ENCODE peak calls at places on chromosomes 16 and 17, in seven cellular contexts. F is adrenal gland, J is A549, G is HCT116, O is endothelial cell of umbilical vein, Y is body of pancreas, P is prostate gland. V is an unnamed sample. For H3K4me1, the result is how much of the 10 kb centered on the place peaks cover.

GRCh38 chr16:70381604-70382342 is 35.1 kb downstream of the DDX19A start:
- DNase-seq in F (no peak), J (no peak), G (no peak), O (no peak), Y (no peak), P (no peak), V (no peak)

GRCh38 chr17:52383493-52384100 is 225.1 kb upstream of the CA10 start:
- DNase-seq in F (peak), J (peak), G (peak), O (peak), Y (peak), P (peak), V (peak)

GRCh38 chr16:4021070-4021779 is 95.0 kb downstream of the ADCY9 start:
- DNase-seq in F (no peak), J (peak), G (no peak), O (no peak), Y (peak), P (peak), V (peak)

GRCh38 chr17:40529991-40530390 is 28.6 kb upstream of the TNS4 start:
- DNase-seq in F (no peak), J (no peak), G (no peak), O (no peak), Y (no peak), P (no peak), V (peak)

GRCh38 chr17:3916013-3916696 is at the start of gene P2RX1:
- DNase-seq in F (no peak), J (no peak), G (no peak), O (no peak), Y (no peak), P (no peak), V (no peak)

GRCh38 chr17:81170727-81171494 is 4.9 kb upstream of the AATK start:
- DNase-seq in F (no peak), J (no peak), G (no peak), O (no peak), Y (no peak), P (no peak), V (no peak)

GRCh38 chr17:31787857-31788570 is 71.0 kb downstream of the COPRS start:
- DNase-seq in F (no peak), J (peak), G (peak), O (no peak), Y (no peak), P (peak), V (no peak)

GRCh38 chr16:85202631-85203461 is 90.6 kb upstream of the CIBAR2 start:
- DNase-seq in F (peak), J (no peak), G (no peak), O (no peak), Y (peak), P (no peak), V (peak)

GRCh38 chr17:80455328-80455710 is 21.1 kb downstream of the NPTX1 start:
- DNase-seq in F (peak), J (no peak), G (peak), O (no peak), Y (no peak), P (no peak), V (peak)

GRCh38 chr16:66701061-66701460 is 4.5 kb upstream of the CMTM4 start:
- DNase-seq in F (no peak), J (no peak), G (no peak), O (peak), Y (no peak), P (no peak), V (no peak)

GRCh38 chr16:60419859-60420258 is 1616.4 kb downstream of the CDH8 start:
- DNase-seq in F (no peak), J (peak), G (no peak), O (no peak), Y (no peak), P (no peak), V (no peak)

GRCh38 chr16:21250072-21250923 is 16.8 kb downstream of the ANKS4B start:
- DNase-seq in F (no peak), J (no peak), G (no peak), O (no peak), Y (no peak), P (no peak), V (no peak)

GRCh38 chr16:11637320-11637719 is 30.9 kb upstream of the SNN start:
- DNase-seq in F (no peak), J (no peak), G (no peak), O (no peak), Y (no peak), P (no peak), V (no peak)

GRCh38 chr17:56779898-56780777 is 53.6 kb downstream of the C17orf67 start:
- DNase-seq in F (peak), J (peak), G (peak), O (peak), Y (peak), P (peak), V (peak)

GRCh38 chr17:66724581-66725341 is 110.2 kb upstream of the CACNG5 start:
- DNase-seq in F (peak), J (peak), G (no peak), O (peak), Y (peak), P (peak), V (no peak)

GRCh38 chr17:69350911-69351310 is 24.0 kb upstream of the ABCA5 start:
- DNase-seq in F (no peak), J (no peak), G (no peak), O (no peak), Y (no peak), P (no peak), V (no peak)

GRCh38 chr17:82107341-82107860 is 9.4 kb upstream of the FASN start:
- DNase-seq in F (no peak), J (peak), G (no peak), O (no peak), Y (peak), P (no peak), V (no peak)

GRCh38 chr17:31413871-31414589 is 22.6 kb downstream of the RAB11FIP4 start:
- DNase-seq in F (peak), J (no peak), G (no peak), O (no peak), Y (no peak), P (no peak), V (no peak)

GRCh38 chr16:31400191-31400590 is 7.1 kb downstream of the ITGAD start:
- DNase-seq in F (no peak), J (no peak), G (no peak), O (no peak), Y (no peak), P (no peak), V (no peak)

GRCh38 chr16:30535106-30535776 is 583 bp upstream of the ZNF747 start:
- DNase-seq in F (no peak), J (no peak), G (no peak), O (no peak), Y (no peak), P (no peak), V (no peak)

GRCh38 chr16:19697756-19698318 is 20.2 kb downstream of the KNOP1 start:
- DNase-seq in F (peak), J (peak), G (no peak), O (no peak), Y (peak), P (no peak), V (no peak)

GRCh38 chr17:39769974-39770587 is 32.3 kb downstream of the GRB7 start:
- DNase-seq in F (no peak), J (no peak), G (peak), O (no peak), Y (no peak), P (peak), V (no peak)

GRCh38 chr16:66705790-66706505 is 9.4 kb upstream of the CMTM4 start:
- DNase-seq in F (peak), J (no peak), G (no peak), O (peak), Y (peak), P (peak), V (no peak)

GRCh38 chr16:24728891-24729242 is 584 bp upstream of the TNRC6A start:
- DNase-seq in F (no peak), J (no peak), G (no peak), O (no peak), Y (no peak), P (no peak), V (no peak)

GRCh38 chr16:68367034-68367433 is 56.2 kb downstream of the PRMT7 start:
- DNase-seq in F (peak), J (peak), G (peak), O (peak), Y (peak), P (no peak), V (no peak)

GRCh38 chr17:39716073-39716818 is 14.1 kb downstream of the MIEN1 start:
- DNase-seq in F (no peak), J (no peak), G (no peak), O (no peak), Y (no peak), P (no peak), V (no peak)

GRCh38 chr17:44820631-44821196 is 9.4 kb downstream of the GJC1 start:
- DNase-seq in F (no peak), J (peak), G (peak), O (peak), Y (no peak), P (no peak), V (no peak)

GRCh38 chr17:2174471-2175293 is 119.8 kb downstream of the HIC1 start:
- DNase-seq in F (peak), J (peak), G (no peak), O (peak), Y (peak), P (peak), V (no peak)

GRCh38 chr17:42612013-42612412 is 2.5 kb downstream of the TUBG1 start:
- DNase-seq in F (no peak), J (no peak), G (no peak), O (no peak), Y (no peak), P (no peak), V (no peak)

GRCh38 chr16:2756288-2757015 is 4.0 kb downstream of the SRRM2 start:
- DNase-seq in F (no peak), J (no peak), G (no peak), O (no peak), Y (no peak), P (no peak), V (no peak)

GRCh38 chr17:73625006-73625405 is 19.2 kb downstream of the SDK2 start:
- DNase-seq in F (no peak), J (no peak), G (no peak), O (no peak), Y (no peak), P (peak), V (peak)
- TF ChIP-seq POLR2A in F (no peak), J (no peak), G (no peak), O (no peak), Y (no peak), P (no peak), V (no peak)

GRCh38 chr17:74647871-74648672 is 24.5 kb upstream of the CD300E start:
- DNase-seq in F (no peak), J (no peak), G (no peak), O (no peak), Y (no peak), P (no peak), V (no peak)

GRCh38 chr17:74644419-74644818 is 20.9 kb upstream of the CD300E start:
- DNase-seq in F (no peak), J (no peak), G (no peak), O (no peak), Y (no peak), P (no peak), V (no peak)

GRCh38 chr17:74645010-74645409 is 21.5 kb upstream of the CD300E start:
- DNase-seq in F (no peak), J (no peak), G (no peak), O (no peak), Y (no peak), P (no peak), V (no peak)

GRCh38 chr17:74643826-74644225 is 20.3 kb upstream of the CD300E start:
- DNase-seq in F (no peak), J (no peak), G (no peak), O (no peak), Y (no peak), P (no peak), V (no peak)

GRCh38 chr17:74646231-74646630 is 22.7 kb upstream of the CD300E start:
- DNase-seq in F (no peak), J (peak), G (peak), O (no peak), Y (no peak), P (no peak), V (no peak)
- TF ChIP-seq CTCF in F (no peak), J (peak), G (peak), O (no peak), Y (no peak), P (no peak), V (no peak)

GRCh38 chr17:54971147-54971546 is 2.6 kb downstream of the STXBP4 start:
- DNase-seq in F (no peak), J (no peak), G (no peak), O (no peak), Y (no peak), P (no peak), V (no peak)

GRCh38 chr17:54967621-54968258 is 714 bp downstream of the COX11 start:
- DNase-seq in F (no peak), J (peak), G (peak), O (no peak), Y (peak), P (no peak), V (no peak)

GRCh38 chr17:54968954-54969400 is 412 bp downstream of the STXBP4 start:
- DNase-seq in F (no peak), J (no peak), G (no peak), O (no peak), Y (peak), P (peak), V (no peak)

GRCh38 chr17:54969658-54970572 is 1.4 kb downstream of the STXBP4 start:
- DNase-seq in F (no peak), J (no peak), G (no peak), O (peak), Y (no peak), P (no peak), V (no peak)

GRCh38 chr17:54968259-54968953 is at the start of the genes COX11 and STXBP4:
- DNase-seq in F (peak), J (peak), G (peak), O (peak), Y (peak), P (peak), V (peak)
- H3K4me1 ChIP-seq in F (under half), J (under half), G (under half), O (under half), Y (under half), P (under half), V (under half)

DNA sequence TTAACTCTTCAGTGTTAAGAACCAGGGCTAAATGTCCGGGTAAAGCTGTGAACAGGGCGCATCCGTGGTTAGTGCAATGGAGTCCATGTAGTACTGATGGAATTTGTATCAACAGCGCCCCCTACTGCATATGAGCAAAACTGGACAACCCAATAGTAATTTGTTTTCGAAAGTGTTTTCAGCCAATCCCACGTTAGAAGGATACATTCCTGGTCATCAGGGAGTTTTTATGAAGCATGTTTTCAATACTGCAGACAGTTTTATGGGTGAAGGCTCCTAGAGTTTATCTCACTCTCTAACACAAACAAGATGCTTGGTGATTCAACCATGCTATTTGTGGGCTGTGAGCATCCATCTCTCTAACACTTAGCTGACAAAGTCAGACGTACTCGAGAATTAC is 46.6 kb upstream of the HNF1B start:
- DNase-seq in F (no peak), J (peak), G (no peak), O (peak), Y (peak), P (no peak), V (no peak)
- TF ChIP-seq POLR2A in F (no peak), J (no peak), G (no peak), O (no peak), Y (no peak), P (no peak), V (no peak)

GRCh38 chr17:15262291-15263205 is 2.6 kb downstream of the PMP22 start:
- DNase-seq in F (peak), J (peak), G (peak), O (peak), Y (peak), P (peak), V (peak)
- TF ChIP-seq CTCF in F (no peak), J (no peak), G (no peak), O (no peak), Y (no peak), P (no peak), V (no peak)

DNA sequence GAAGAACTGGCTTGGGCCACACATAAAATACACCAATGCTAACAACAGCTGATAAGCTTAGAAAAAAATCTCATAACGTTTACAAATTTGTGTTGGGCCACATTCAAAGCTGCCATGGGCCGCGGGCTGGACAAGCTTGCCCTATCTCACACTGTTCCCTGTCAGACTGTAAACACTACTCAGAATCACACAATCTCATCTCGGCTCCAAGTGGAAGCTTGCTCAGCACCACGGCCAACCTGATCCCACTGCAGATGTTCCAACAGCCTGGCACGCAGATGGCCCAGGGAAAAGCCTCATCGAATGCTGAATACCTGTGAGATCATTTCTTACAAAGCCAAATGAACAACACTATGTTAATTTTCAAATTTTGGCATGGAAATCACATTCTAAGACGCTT is 125.8 kb downstream of the ANKRD11 start:
- DNase-seq in F (no peak), J (no peak), G (no peak), O (peak), Y (peak), P (peak), V (no peak)
- H3K4me1 ChIP-seq in F (half or more), J (half or more), G (under half), O (half or more), Y (half or more), P (under half), V (under half)

GRCh38 chr17:7834891-7835817 is 1.1 kb downstream of the KDM6B start:
- DNase-seq in F (peak), J (peak), G (peak), O (peak), Y (peak), P (peak), V (peak)
- TF ChIP-seq POLR2A in F (peak), J (peak), G (peak), O (no peak), Y (peak), P (peak), V (peak)

GRCh38 chr16:58638148-58639036 is 8.8 kb upstream of the CNOT1 start:
- DNase-seq in F (peak), J (peak), G (peak), O (peak), Y (peak), P (no peak), V (peak)
- TF ChIP-seq CTCF in F (peak), J (peak), G (peak), O (no peak), Y (peak), P (no peak), V (no peak)

GRCh38 chr17:74449306-74449705 is 17.1 kb upstream of the CD300A start:
- DNase-seq in F (no peak), J (no peak), G (no peak), O (no peak), Y (no peak), P (no peak), V (no peak)

GRCh38 chr17:74448774-74449173 is 16.9 kb downstream of the GPRC5C start:
- DNase-seq in F (no peak), J (no peak), G (no peak), O (no peak), Y (no peak), P (no peak), V (no peak)

GRCh38 chr17:74450925-74451403 is 15.5 kb upstream of the CD300A start:
- DNase-seq in F (no peak), J (no peak), G (no peak), O (no peak), Y (no peak), P (no peak), V (no peak)

GRCh38 chr17:74450231-74450630 is 16.2 kb upstream of the CD300A start:
- DNase-seq in F (no peak), J (no peak), G (no peak), O (no peak), Y (no peak), P (no peak), V (no peak)

GRCh38 chr17:74449773-74450172 is 16.7 kb upstream of the CD300A start:
- DNase-seq in F (no peak), J (no peak), G (no peak), O (no peak), Y (peak), P (no peak), V (no peak)
- H3K4me1 ChIP-seq in F (under half), J (under half), G (under half), O (under half), Y (under half), P (under half), V (under half)

GRCh38 chr16:72787519-72788268 is 260.2 kb downstream of the ZFHX3 start:
- DNase-seq in F (peak), J (no peak), G (no peak), O (peak), Y (peak), P (peak), V (peak)
- TF ChIP-seq POLR2A in F (peak), J (no peak), G (no peak), O (no peak), Y (no peak), P (no peak), V (no peak)